ENCODE peak calls at places on chromosomes 2 and 18, in ten cellular contexts. One of them, this sample, is unnamed.

GRCh38 chr2:184137955-184138354 is 460.4 kb upstream of the ZNF804A start:
- DNase-seq in CD8-positive, alpha-beta memory T cell: no peak
- DNase-seq in A549: no peak
- DNase-seq in effector memory CD4-positive, alpha-beta T cell: no peak
- DNase-seq in lower lobe of right lung: no peak
- DNase-seq in adipocyte: no peak
- DNase-seq in WERI-Rb-1: no peak
- DNase-seq in small intestine: no peak
- DNase-seq in sigmoid colon: no peak
- DNase-seq in Karpas-422: no peak
- DNase-seq in this sample: no peak

GRCh38 chr2:178865121-178865520 is 57.9 kb upstream of the TTN start:
- DNase-seq in A549: no peak
- DNase-seq in CD8-positive, alpha-beta memory T cell: no peak
- DNase-seq in sigmoid colon: no peak
- DNase-seq in small intestine: no peak
- DNase-seq in WERI-Rb-1: no peak
- DNase-seq in effector memory CD4-positive, alpha-beta T cell: no peak
- DNase-seq in Karpas-422: no peak
- DNase-seq in adipocyte: no peak
- DNase-seq in lower lobe of right lung: no peak
- DNase-seq in this sample: no peak

GRCh38 chr2:15939854-15940660 is at the start of gene MYCN:
- DNase-seq in effector memory CD4-positive, alpha-beta T cell: no peak
- DNase-seq in CD8-positive, alpha-beta memory T cell: no peak
- DNase-seq in Karpas-422: no peak
- DNase-seq in lower lobe of right lung: no peak
- DNase-seq in sigmoid colon: no peak
- DNase-seq in adipocyte: no peak
- DNase-seq in small intestine: peak
- DNase-seq in WERI-Rb-1: peak
- DNase-seq in A549: peak
- DNase-seq in this sample: no peak

GRCh38 chr2:96265349-96265839 is 403 bp downstream of the TMEM127 start:
- DNase-seq in Karpas-422: peak
- DNase-seq in lower lobe of right lung: peak
- DNase-seq in CD8-positive, alpha-beta memory T cell: peak
- DNase-seq in adipocyte: peak
- DNase-seq in sigmoid colon: peak
- DNase-seq in small intestine: no peak
- DNase-seq in A549: no peak
- DNase-seq in effector memory CD4-positive, alpha-beta T cell: peak
- DNase-seq in WERI-Rb-1: peak
- DNase-seq in this sample: peak

GRCh38 chr2:96393989-96394761 is 58.6 kb downstream of the NCAPH start:
- DNase-seq in Karpas-422: peak
- DNase-seq in small intestine: no peak
- DNase-seq in sigmoid colon: no peak
- DNase-seq in A549: no peak
- DNase-seq in lower lobe of right lung: no peak
- DNase-seq in WERI-Rb-1: no peak
- DNase-seq in effector memory CD4-positive, alpha-beta T cell: no peak
- DNase-seq in CD8-positive, alpha-beta memory T cell: no peak
- DNase-seq in adipocyte: no peak
- DNase-seq in this sample: no peak

GRCh38 chr18:24735504-24736243 is 275.2 kb downstream of the HRH4 start:
- DNase-seq in adipocyte: no peak
- DNase-seq in CD8-positive, alpha-beta memory T cell: no peak
- DNase-seq in A549: no peak
- DNase-seq in lower lobe of right lung: no peak
- DNase-seq in small intestine: no peak
- DNase-seq in sigmoid colon: no peak
- DNase-seq in Karpas-422: no peak
- DNase-seq in effector memory CD4-positive, alpha-beta T cell: no peak
- DNase-seq in WERI-Rb-1: no peak
- DNase-seq in this sample: no peak

GRCh38 chr2:226649871-226650660 is 149.6 kb downstream of the IRS1 start:
- DNase-seq in effector memory CD4-positive, alpha-beta T cell: peak
- DNase-seq in WERI-Rb-1: no peak
- DNase-seq in adipocyte: peak
- DNase-seq in lower lobe of right lung: peak
- DNase-seq in A549: peak
- DNase-seq in small intestine: peak
- DNase-seq in CD8-positive, alpha-beta memory T cell: no peak
- DNase-seq in Karpas-422: no peak
- DNase-seq in sigmoid colon: peak
- DNase-seq in this sample: no peak

GRCh38 chr18:57655740-57656139 is 34.1 kb upstream of the NARS1 start:
- DNase-seq in A549: no peak
- DNase-seq in adipocyte: no peak
- DNase-seq in WERI-Rb-1: no peak
- DNase-seq in Karpas-422: peak
- DNase-seq in CD8-positive, alpha-beta memory T cell: no peak
- DNase-seq in small intestine: no peak
- DNase-seq in sigmoid colon: no peak
- DNase-seq in lower lobe of right lung: no peak
- DNase-seq in effector memory CD4-positive, alpha-beta T cell: no peak
- DNase-seq in this sample: no peak

GRCh38 chr18:10840768-10841167 is 308.6 kb downstream of the PIEZO2 start:
- DNase-seq in sigmoid colon: no peak
- DNase-seq in lower lobe of right lung: no peak
- DNase-seq in A549: no peak
- DNase-seq in WERI-Rb-1: no peak
- DNase-seq in adipocyte: peak
- DNase-seq in small intestine: no peak
- DNase-seq in effector memory CD4-positive, alpha-beta T cell: no peak
- DNase-seq in CD8-positive, alpha-beta memory T cell: no peak
- DNase-seq in Karpas-422: no peak
- DNase-seq in this sample: no peak

GRCh38 chr2:111068435-111069058 is 52.2 kb upstream of the BCL2L11 start:
- DNase-seq in WERI-Rb-1: no peak
- DNase-seq in adipocyte: no peak
- DNase-seq in small intestine: peak
- DNase-seq in lower lobe of right lung: no peak
- DNase-seq in effector memory CD4-positive, alpha-beta T cell: no peak
- DNase-seq in sigmoid colon: no peak
- DNase-seq in CD8-positive, alpha-beta memory T cell: no peak
- DNase-seq in A549: no peak
- DNase-seq in Karpas-422: peak
- DNase-seq in this sample: no peak

DNA sequence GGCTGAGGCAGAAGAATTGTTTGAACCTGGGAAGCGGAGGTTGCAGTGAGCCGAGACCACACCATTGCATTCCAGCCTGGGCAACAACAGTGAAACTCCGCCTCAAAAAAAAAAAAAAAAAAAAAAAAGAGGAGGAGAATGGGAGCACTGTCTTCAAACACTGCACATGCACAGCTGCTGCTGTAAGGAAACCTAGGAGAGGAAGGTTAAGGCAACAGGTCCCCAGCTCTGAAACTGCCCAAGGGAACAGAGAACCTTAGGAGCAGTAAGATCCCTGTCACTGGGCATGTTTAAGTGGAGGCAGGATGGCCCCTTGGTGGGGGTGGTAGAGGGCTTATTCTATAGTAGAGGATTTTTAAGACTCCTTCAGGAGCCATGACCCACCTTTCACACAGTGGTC is 111.2 kb downstream of the CLIP4 start:
- DNase-seq in effector memory CD4-positive, alpha-beta T cell: no peak
- DNase-seq in A549: no peak
- DNase-seq in small intestine: no peak
- DNase-seq in adipocyte: no peak
- DNase-seq in CD8-positive, alpha-beta memory T cell: no peak
- DNase-seq in Karpas-422: no peak
- DNase-seq in lower lobe of right lung: no peak
- DNase-seq in sigmoid colon: peak
- DNase-seq in WERI-Rb-1: no peak
- DNase-seq in this sample: no peak
- H3K4me3 ChIP-seq in effector memory CD4-positive, alpha-beta T cell: no peak
- H3K4me3 ChIP-seq in A549: no peak
- H3K4me3 ChIP-seq in small intestine: no peak
- H3K4me3 ChIP-seq in adipocyte: no peak
- H3K4me3 ChIP-seq in CD8-positive, alpha-beta memory T cell: no peak
- H3K4me3 ChIP-seq in Karpas-422: no peak
- H3K4me3 ChIP-seq in lower lobe of right lung: no peak
- H3K4me3 ChIP-seq in sigmoid colon: no peak
- H3K4me3 ChIP-seq in WERI-Rb-1: no peak
- H3K4me3 ChIP-seq in this sample: no peak

DNA sequence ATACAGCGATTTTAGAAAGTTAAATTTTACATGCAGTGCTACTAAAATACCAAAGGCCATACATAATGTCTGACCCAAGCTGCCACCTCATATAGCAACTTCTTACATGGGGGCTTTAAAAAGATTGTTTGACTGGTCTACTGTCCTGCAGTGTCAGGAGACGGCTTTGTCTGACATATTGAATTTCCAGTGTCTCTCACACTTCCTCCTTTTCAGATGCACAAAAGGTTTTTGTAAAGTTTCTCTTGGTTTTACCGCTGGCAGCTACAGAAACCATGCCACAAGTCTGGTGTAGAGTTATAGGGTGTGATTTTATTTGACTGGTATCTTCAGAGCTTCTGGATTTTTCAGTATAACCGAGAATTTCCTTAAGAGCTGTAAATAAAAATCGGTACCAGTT is 1.1 kb upstream of the ASAP2 start:
- DNase-seq in WERI-Rb-1: no peak
- DNase-seq in adipocyte: no peak
- DNase-seq in Karpas-422: no peak
- DNase-seq in lower lobe of right lung: no peak
- DNase-seq in CD8-positive, alpha-beta memory T cell: no peak
- DNase-seq in sigmoid colon: no peak
- DNase-seq in A549: no peak
- DNase-seq in effector memory CD4-positive, alpha-beta T cell: no peak
- DNase-seq in small intestine: no peak
- DNase-seq in this sample: no peak
- H3K4me3 ChIP-seq in WERI-Rb-1: peak
- H3K4me3 ChIP-seq in adipocyte: peak
- H3K4me3 ChIP-seq in Karpas-422: no peak
- H3K4me3 ChIP-seq in lower lobe of right lung: peak
- H3K4me3 ChIP-seq in CD8-positive, alpha-beta memory T cell: no peak
- H3K4me3 ChIP-seq in sigmoid colon: no peak
- H3K4me3 ChIP-seq in A549: peak
- H3K4me3 ChIP-seq in effector memory CD4-positive, alpha-beta T cell: no peak
- H3K4me3 ChIP-seq in small intestine: no peak
- H3K4me3 ChIP-seq in this sample: peak

GRCh38 chr2:143139835-143140393 is 10.7 kb downstream of the ARHGAP15 start:
- DNase-seq in Karpas-422: no peak
- DNase-seq in adipocyte: no peak
- DNase-seq in effector memory CD4-positive, alpha-beta T cell: no peak
- DNase-seq in lower lobe of right lung: no peak
- DNase-seq in sigmoid colon: no peak
- DNase-seq in WERI-Rb-1: no peak
- DNase-seq in CD8-positive, alpha-beta memory T cell: no peak
- DNase-seq in A549: no peak
- DNase-seq in small intestine: no peak
- DNase-seq in this sample: no peak
- H3K4me3 ChIP-seq in Karpas-422: peak
- H3K4me3 ChIP-seq in adipocyte: no peak
- H3K4me3 ChIP-seq in effector memory CD4-positive, alpha-beta T cell: peak
- H3K4me3 ChIP-seq in lower lobe of right lung: no peak
- H3K4me3 ChIP-seq in sigmoid colon: no peak
- H3K4me3 ChIP-seq in WERI-Rb-1: no peak
- H3K4me3 ChIP-seq in CD8-positive, alpha-beta memory T cell: peak
- H3K4me3 ChIP-seq in A549: no peak
- H3K4me3 ChIP-seq in small intestine: no peak
- H3K4me3 ChIP-seq in this sample: no peak

GRCh38 chr2:241801611-241802420 is 7.2 kb upstream of the NEU4 start:
- DNase-seq in A549: no peak
- DNase-seq in small intestine: no peak
- DNase-seq in effector memory CD4-positive, alpha-beta T cell: no peak
- DNase-seq in CD8-positive, alpha-beta memory T cell: no peak
- DNase-seq in WERI-Rb-1: peak
- DNase-seq in lower lobe of right lung: peak
- DNase-seq in sigmoid colon: peak
- DNase-seq in adipocyte: no peak
- DNase-seq in Karpas-422: no peak
- DNase-seq in this sample: no peak

GRCh38 chr2:241804326-241805276 is 4.4 kb upstream of the NEU4 start:
- DNase-seq in Karpas-422: peak
- DNase-seq in small intestine: no peak
- DNase-seq in sigmoid colon: peak
- DNase-seq in lower lobe of right lung: peak
- DNase-seq in CD8-positive, alpha-beta memory T cell: no peak
- DNase-seq in A549: peak
- DNase-seq in WERI-Rb-1: peak
- DNase-seq in adipocyte: peak
- DNase-seq in effector memory CD4-positive, alpha-beta T cell: no peak
- DNase-seq in this sample: peak

GRCh38 chr2:241802421-241802749 is 6.6 kb upstream of the NEU4 start:
- DNase-seq in Karpas-422: no peak
- DNase-seq in lower lobe of right lung: no peak
- DNase-seq in sigmoid colon: peak
- DNase-seq in CD8-positive, alpha-beta memory T cell: no peak
- DNase-seq in WERI-Rb-1: peak
- DNase-seq in small intestine: no peak
- DNase-seq in A549: no peak
- DNase-seq in effector memory CD4-positive, alpha-beta T cell: no peak
- DNase-seq in adipocyte: no peak
- DNase-seq in this sample: peak

GRCh38 chr2:241803387-241804325 is 5.3 kb upstream of the NEU4 start:
- DNase-seq in A549: peak
- DNase-seq in sigmoid colon: peak
- DNase-seq in Karpas-422: no peak
- DNase-seq in small intestine: peak
- DNase-seq in CD8-positive, alpha-beta memory T cell: peak
- DNase-seq in WERI-Rb-1: peak
- DNase-seq in effector memory CD4-positive, alpha-beta T cell: peak
- DNase-seq in lower lobe of right lung: peak
- DNase-seq in adipocyte: peak
- DNase-seq in this sample: peak

DNA sequence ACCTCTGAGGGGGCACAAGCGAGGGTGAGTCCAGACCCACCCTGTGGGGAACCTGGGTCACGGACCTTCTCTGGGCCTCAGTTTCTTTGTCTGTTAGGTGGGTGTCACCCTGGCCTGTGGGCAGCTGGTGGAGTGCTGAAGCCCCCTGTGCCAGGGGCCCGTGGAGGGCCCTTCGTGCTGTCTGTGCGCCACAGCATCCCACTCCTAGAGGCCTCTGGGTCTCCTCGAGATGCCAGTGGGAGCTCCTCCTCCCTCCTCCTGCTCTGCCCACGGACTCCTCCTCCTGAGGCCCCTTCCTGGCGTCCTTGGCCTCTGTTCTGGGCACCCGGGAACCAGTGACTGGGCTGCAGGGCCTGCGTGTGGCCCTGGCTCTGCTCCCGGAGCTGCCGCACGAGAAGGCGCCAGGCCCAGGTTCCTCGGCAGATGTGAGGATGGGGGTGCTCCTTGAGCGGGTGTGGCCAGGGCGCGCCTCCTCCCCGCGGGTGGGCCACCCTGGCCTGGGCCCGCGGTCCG is 6.1 kb upstream of the NEU4 start:
- DNase-seq in sigmoid colon: peak
- DNase-seq in Karpas-422: no peak
- DNase-seq in CD8-positive, alpha-beta memory T cell: no peak
- DNase-seq in adipocyte: no peak
- DNase-seq in small intestine: no peak
- DNase-seq in lower lobe of right lung: peak
- DNase-seq in WERI-Rb-1: peak
- DNase-seq in effector memory CD4-positive, alpha-beta T cell: no peak
- DNase-seq in A549: no peak
- DNase-seq in this sample: no peak
- H3K4me3 ChIP-seq in sigmoid colon: no peak
- H3K4me3 ChIP-seq in Karpas-422: no peak
- H3K4me3 ChIP-seq in CD8-positive, alpha-beta memory T cell: no peak
- H3K4me3 ChIP-seq in adipocyte: no peak
- H3K4me3 ChIP-seq in small intestine: peak
- H3K4me3 ChIP-seq in lower lobe of right lung: no peak
- H3K4me3 ChIP-seq in WERI-Rb-1: no peak
- H3K4me3 ChIP-seq in effector memory CD4-positive, alpha-beta T cell: peak
- H3K4me3 ChIP-seq in A549: peak
- H3K4me3 ChIP-seq in this sample: peak

This sample was measured in coronary artery.